ENCODE peak calls at places on chromosomes 2 and 18, in five cellular contexts. One of them, this sample, is unnamed.

GRCh38 chr2:98518106-98518505 is 73.4 kb downstream of the INPP4A start:
- DNase-seq in cardiac fibroblast: no peak
- DNase-seq in OCI-LY7: peak
- DNase-seq in ovary: no peak
- DNase-seq in brain microvascular endothelial cell: no peak
- DNase-seq in this sample: no peak

GRCh38 chr2:64179582-64180321 is 35.5 kb upstream of the PELI1 start:
- DNase-seq in brain microvascular endothelial cell: no peak
- DNase-seq in OCI-LY7: no peak
- DNase-seq in cardiac fibroblast: no peak
- DNase-seq in ovary: no peak
- DNase-seq in this sample: peak

GRCh38 chr2:177124371-177124770 is 88.2 kb upstream of the HNRNPA3 start:
- DNase-seq in OCI-LY7: no peak
- DNase-seq in brain microvascular endothelial cell: no peak
- DNase-seq in cardiac fibroblast: peak
- DNase-seq in ovary: no peak
- DNase-seq in this sample: no peak

GRCh38 chr2:96150791-96151594 is 5.8 kb upstream of the DUSP2 start:
- DNase-seq in ovary: no peak
- DNase-seq in cardiac fibroblast: no peak
- DNase-seq in OCI-LY7: no peak
- DNase-seq in brain microvascular endothelial cell: no peak
- DNase-seq in this sample: no peak

GRCh38 chr2:240258685-240259084 is 118.2 kb upstream of the OTOS start:
- DNase-seq in brain microvascular endothelial cell: no peak
- DNase-seq in ovary: peak
- DNase-seq in OCI-LY7: no peak
- DNase-seq in cardiac fibroblast: no peak
- DNase-seq in this sample: no peak

GRCh38 chr2:74003494-74004211 is 18.9 kb downstream of the TET3 start:
- DNase-seq in ovary: peak
- DNase-seq in cardiac fibroblast: peak
- DNase-seq in OCI-LY7: no peak
- DNase-seq in brain microvascular endothelial cell: peak
- DNase-seq in this sample: no peak

GRCh38 chr2:38394903-38395341 is 17.8 kb upstream of the ATL2 start:
- DNase-seq in OCI-LY7: no peak
- DNase-seq in cardiac fibroblast: peak
- DNase-seq in brain microvascular endothelial cell: peak
- DNase-seq in ovary: no peak
- DNase-seq in this sample: no peak

GRCh38 chr2:23441414-23441813 is 56.4 kb downstream of the KLHL29 start:
- DNase-seq in brain microvascular endothelial cell: no peak
- DNase-seq in cardiac fibroblast: no peak
- DNase-seq in ovary: no peak
- DNase-seq in OCI-LY7: no peak
- DNase-seq in this sample: no peak

GRCh38 chr18:49456794-49457193 is 3.7 kb downstream of the DYM start:
- DNase-seq in OCI-LY7: no peak
- DNase-seq in brain microvascular endothelial cell: no peak
- DNase-seq in cardiac fibroblast: peak
- DNase-seq in ovary: no peak
- DNase-seq in this sample: no peak

GRCh38 chr2:100786297-100786658 is 33.7 kb upstream of the NPAS2 start:
- DNase-seq in cardiac fibroblast: peak
- DNase-seq in OCI-LY7: no peak
- DNase-seq in ovary: no peak
- DNase-seq in brain microvascular endothelial cell: peak
- DNase-seq in this sample: no peak

GRCh38 chr2:234451242-234451641 is 45.6 kb downstream of the ARL4C start:
- DNase-seq in OCI-LY7: no peak
- DNase-seq in cardiac fibroblast: no peak
- DNase-seq in brain microvascular endothelial cell: no peak
- DNase-seq in ovary: no peak
- DNase-seq in this sample: no peak
- TF ChIP-seq CTCF in OCI-LY7: no peak
- TF ChIP-seq CTCF in cardiac fibroblast: no peak
- TF ChIP-seq CTCF in brain microvascular endothelial cell: no peak
- TF ChIP-seq CTCF in ovary: no peak
- TF ChIP-seq CTCF in this sample: no peak

DNA sequence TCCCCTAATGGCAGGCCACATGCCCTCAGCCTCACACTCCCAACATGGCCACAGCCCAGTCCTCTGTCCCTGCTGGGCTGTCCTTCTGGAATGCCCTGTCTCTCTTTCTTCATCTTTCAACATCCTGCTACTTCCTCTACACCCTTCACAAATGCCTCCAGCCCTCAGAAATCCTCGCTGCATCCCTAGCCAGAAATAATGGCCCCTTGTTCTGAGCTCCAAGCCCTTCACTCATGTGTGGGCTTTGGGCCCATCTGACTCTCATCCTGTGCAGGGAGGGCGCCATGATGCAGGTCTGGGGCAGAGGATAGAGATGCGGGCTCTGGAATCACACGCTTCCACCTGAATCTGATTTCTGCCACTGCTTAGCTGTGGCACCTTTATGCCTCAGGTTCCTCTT is 181.9 kb downstream of the TNS1 start:
- DNase-seq in brain microvascular endothelial cell: no peak
- DNase-seq in OCI-LY7: no peak
- DNase-seq in cardiac fibroblast: no peak
- DNase-seq in ovary: no peak
- DNase-seq in this sample: no peak
- H3K4me3 ChIP-seq in brain microvascular endothelial cell: no peak
- H3K4me3 ChIP-seq in OCI-LY7: no peak
- H3K4me3 ChIP-seq in cardiac fibroblast: no peak
- H3K4me3 ChIP-seq in ovary: no peak
- H3K4me3 ChIP-seq in this sample: no peak

GRCh38 chr2:79741044-79741443 is 228.2 kb downstream of the CTNNA2 start:
- DNase-seq in OCI-LY7: no peak
- DNase-seq in ovary: no peak
- DNase-seq in brain microvascular endothelial cell: no peak
- DNase-seq in cardiac fibroblast: no peak
- DNase-seq in this sample: no peak
- TF ChIP-seq CTCF in OCI-LY7: no peak
- TF ChIP-seq CTCF in ovary: no peak
- TF ChIP-seq CTCF in brain microvascular endothelial cell: no peak
- TF ChIP-seq CTCF in cardiac fibroblast: no peak
- TF ChIP-seq CTCF in this sample: no peak

GRCh38 chr2:71908798-71909197 is 238.9 kb downstream of the CYP26B1 start:
- DNase-seq in OCI-LY7: no peak
- DNase-seq in ovary: no peak
- DNase-seq in brain microvascular endothelial cell: no peak
- DNase-seq in cardiac fibroblast: no peak
- DNase-seq in this sample: no peak

GRCh38 chr2:71910277-71910676 is 237.4 kb downstream of the CYP26B1 start:
- DNase-seq in OCI-LY7: no peak
- DNase-seq in brain microvascular endothelial cell: no peak
- DNase-seq in cardiac fibroblast: no peak
- DNase-seq in ovary: no peak
- DNase-seq in this sample: no peak

GRCh38 chr2:71906357-71906973 is 241.2 kb downstream of the CYP26B1 start:
- DNase-seq in ovary: no peak
- DNase-seq in OCI-LY7: no peak
- DNase-seq in brain microvascular endothelial cell: no peak
- DNase-seq in cardiac fibroblast: peak
- DNase-seq in this sample: no peak

GRCh38 chr2:71905205-71905604 is 242.5 kb downstream of the CYP26B1 start:
- DNase-seq in brain microvascular endothelial cell: no peak
- DNase-seq in OCI-LY7: no peak
- DNase-seq in cardiac fibroblast: peak
- DNase-seq in ovary: no peak
- DNase-seq in this sample: no peak

DNA sequence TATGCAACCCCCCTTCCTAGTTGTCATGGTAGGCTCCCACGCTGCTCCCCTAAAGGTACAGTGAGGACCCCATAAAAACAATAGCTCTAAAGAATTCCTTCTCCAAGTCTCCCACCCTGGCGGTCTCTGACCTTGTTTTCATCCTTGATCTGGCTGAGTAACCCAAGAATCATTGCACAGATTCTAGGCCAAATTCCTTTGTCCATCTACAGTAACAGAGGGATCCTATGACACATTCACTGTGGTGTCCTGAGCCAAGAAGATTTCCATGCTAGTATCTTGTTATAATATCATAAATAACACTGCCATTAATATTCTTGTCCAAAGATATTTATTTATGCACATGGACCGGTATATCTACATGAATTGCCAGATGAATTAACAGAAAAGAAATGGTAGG is 240.2 kb downstream of the CYP26B1 start:
- DNase-seq in ovary: no peak
- DNase-seq in cardiac fibroblast: peak
- DNase-seq in brain microvascular endothelial cell: no peak
- DNase-seq in OCI-LY7: no peak
- DNase-seq in this sample: no peak
- H3K4me3 ChIP-seq in ovary: no peak
- H3K4me3 ChIP-seq in cardiac fibroblast: no peak
- H3K4me3 ChIP-seq in brain microvascular endothelial cell: no peak
- H3K4me3 ChIP-seq in OCI-LY7: no peak
- H3K4me3 ChIP-seq in this sample: no peak

GRCh38 chr2:222315443-222316121 is 16.8 kb upstream of the PAX3 start:
- DNase-seq in OCI-LY7: peak
- DNase-seq in ovary: no peak
- DNase-seq in cardiac fibroblast: no peak
- DNase-seq in brain microvascular endothelial cell: no peak
- DNase-seq in this sample: no peak
- TF ChIP-seq CTCF in OCI-LY7: peak
- TF ChIP-seq CTCF in ovary: no peak
- TF ChIP-seq CTCF in cardiac fibroblast: peak
- TF ChIP-seq CTCF in brain microvascular endothelial cell: peak
- TF ChIP-seq CTCF in this sample: peak

GRCh38 chr2:69665152-69665551 is 21.6 kb upstream of the AAK1 start:
- DNase-seq in brain microvascular endothelial cell: no peak
- DNase-seq in cardiac fibroblast: no peak
- DNase-seq in ovary: no peak
- DNase-seq in OCI-LY7: no peak
- DNase-seq in this sample: no peak

GRCh38 chr2:69663860-69664259 is 20.3 kb upstream of the AAK1 start:
- DNase-seq in cardiac fibroblast: no peak
- DNase-seq in OCI-LY7: no peak
- DNase-seq in brain microvascular endothelial cell: no peak
- DNase-seq in ovary: no peak
- DNase-seq in this sample: no peak

GRCh38 chr2:69660637-69661036 is 17.1 kb upstream of the AAK1 start:
- DNase-seq in OCI-LY7: no peak
- DNase-seq in cardiac fibroblast: no peak
- DNase-seq in brain microvascular endothelial cell: no peak
- DNase-seq in ovary: no peak
- DNase-seq in this sample: no peak

GRCh38 chr2:69660084-69660483 is 16.5 kb upstream of the AAK1 start:
- DNase-seq in ovary: no peak
- DNase-seq in brain microvascular endothelial cell: no peak
- DNase-seq in cardiac fibroblast: no peak
- DNase-seq in OCI-LY7: no peak
- DNase-seq in this sample: no peak

DNA sequence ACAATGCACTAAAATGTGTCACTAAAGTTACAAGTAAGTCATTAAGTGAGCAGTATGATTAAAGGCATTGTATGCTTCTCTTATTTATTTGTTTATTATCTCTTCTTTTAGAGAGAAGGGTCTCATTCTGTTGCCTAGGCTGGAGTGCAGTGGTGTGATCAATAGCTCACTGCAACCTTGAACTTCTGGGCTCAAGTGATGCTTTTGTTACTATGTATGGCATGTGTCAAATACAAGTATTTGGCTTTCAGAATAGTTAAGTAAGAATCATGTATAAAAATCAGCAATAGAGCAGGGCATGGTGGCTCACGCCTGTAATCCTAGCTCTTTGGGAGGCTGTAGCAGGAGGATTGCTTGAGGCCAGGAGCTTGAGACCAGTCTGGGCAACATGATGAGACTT is 15.8 kb upstream of the AAK1 start:
- DNase-seq in cardiac fibroblast: no peak
- DNase-seq in OCI-LY7: no peak
- DNase-seq in ovary: no peak
- DNase-seq in brain microvascular endothelial cell: no peak
- DNase-seq in this sample: no peak
- H3K4me3 ChIP-seq in cardiac fibroblast: no peak
- H3K4me3 ChIP-seq in OCI-LY7: no peak
- H3K4me3 ChIP-seq in ovary: no peak
- H3K4me3 ChIP-seq in brain microvascular endothelial cell: no peak
- H3K4me3 ChIP-seq in this sample: no peak